ENCODE peak calls at places on chromosomes 3 and 15, in eight cellular contexts. X, D, G, F, C, H, E and V are unnamed samples.

GRCh38 chr3:155101398-155101797 is 21.3 kb downstream of the MME start:
- DNase-seq in D (no peak), H (no peak), G (no peak), X (no peak), F (no peak), C (no peak), E (no peak), V (no peak)

GRCh38 chr15:40875996-40876740 is 2.1 kb upstream of the RHOV start:
- DNase-seq in G (no peak), E (no peak), C (no peak), H (no peak), D (no peak), F (no peak), X (no peak), V (no peak)

GRCh38 chr15:49715213-49715612 is 94.4 kb downstream of the DTWD1 start:
- DNase-seq in F (no peak), H (no peak), C (no peak), D (no peak), E (no peak), G (no peak), X (no peak), V (no peak)

GRCh38 chr3:69462826-69463100 is 76.9 kb upstream of the FRMD4B start:
- DNase-seq in F (no peak), E (no peak), C (no peak), X (no peak), D (no peak), H (no peak), G (no peak), V (no peak)

GRCh38 chr15:80179966-80180365 is 27.2 kb downstream of the FAH start:
- DNase-seq in X (no peak), D (no peak), E (no peak), F (no peak), C (no peak), H (no peak), G (no peak), V (no peak)

GRCh38 chr3:16910207-16910606 is 25.5 kb downstream of the PLCL2 start:
- DNase-seq in D (no peak), E (no peak), H (no peak), C (no peak), X (no peak), G (no peak), F (no peak), V (no peak)

GRCh38 chr3:47669026-47669749 is 90.5 kb upstream of the CSPG5 start:
- DNase-seq in H (no peak), E (no peak), D (no peak), X (no peak), G (no peak), F (no peak), C (no peak), V (no peak)

GRCh38 chr3:88044411-88044810 is 14.4 kb downstream of the CGGBP1 start:
- DNase-seq in C (no peak), D (no peak), G (no peak), X (no peak), F (no peak), E (no peak), H (no peak), V (no peak)

GRCh38 chr3:121660356-121661171 is at the start of gene HCLS1:
- DNase-seq in H (no peak), F (peak; percentile 72), C (no peak), D (peak; percentile 51), X (no peak), E (peak; percentile 41), G (no peak), V (no peak)

GRCh38 chr3:190169243-190169642 is 48.5 kb upstream of the P3H2 start:
- DNase-seq in C (no peak), D (no peak), F (no peak), X (no peak), E (no peak), H (no peak), G (no peak), V (no peak)

GRCh38 chr3:162765524-162765923 is 1268.9 kb downstream of the OTOL1 start:
- DNase-seq in F (no peak), X (no peak), E (no peak), G (no peak), H (no peak), D (no peak), C (no peak), V (no peak)

GRCh38 chr15:99986297-99987118 is 253.3 kb upstream of the LYSMD4 start:
- DNase-seq in H (no peak), G (no peak), X (no peak), D (no peak), C (no peak), F (no peak), E (no peak), V (no peak)

DNA sequence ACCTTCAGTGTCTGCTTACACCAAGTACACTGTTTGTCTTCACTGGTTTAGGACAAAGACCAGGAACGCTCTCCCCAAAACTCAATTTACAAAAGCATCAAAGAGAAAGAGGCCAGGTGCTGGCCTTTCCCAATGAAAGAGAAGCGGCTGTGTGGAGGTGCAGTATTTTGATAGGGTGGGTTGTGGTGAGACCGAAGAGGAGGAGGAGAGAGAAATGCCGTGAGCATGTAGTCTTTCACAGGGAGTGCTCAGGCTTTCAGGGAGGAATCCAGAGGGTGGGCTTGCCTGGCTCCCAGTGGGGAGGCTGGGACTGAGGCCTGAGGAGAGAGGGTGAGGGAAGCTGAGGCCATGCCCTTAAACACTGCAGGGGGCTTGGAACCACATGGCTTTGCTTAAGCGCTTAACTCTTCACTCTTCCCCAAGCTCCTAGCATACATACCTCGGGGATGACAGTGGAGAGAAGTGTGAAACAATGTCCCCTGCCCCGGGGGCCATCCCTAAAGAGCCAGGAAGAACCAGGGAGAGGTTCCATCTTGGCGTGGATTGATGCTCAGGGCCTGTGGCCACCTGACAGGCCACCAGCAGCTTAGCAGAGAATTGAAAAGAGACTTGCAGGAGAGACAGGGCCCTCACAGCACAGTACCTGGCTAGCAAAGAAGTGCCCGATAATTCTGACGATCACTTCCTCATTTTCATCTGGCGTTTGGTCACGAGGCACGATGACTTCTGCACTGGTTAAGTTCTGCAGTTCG is 60.5 kb downstream of the SENP2 start:
- DNase-seq in F (no peak), E (no peak), H (no peak), D (no peak), C (no peak), G (no peak), X (no peak), V (no peak)
- TF ChIP-seq EP300 in F (no peak), E (no peak), H (no peak), D (no peak), C (no peak), G (no peak), X (no peak), V (no peak)

GRCh38 chr3:149552700-149553099 is 78.2 kb downstream of the TM4SF4 start:
- DNase-seq in D (no peak), G (no peak), X (no peak), F (no peak), C (no peak), H (no peak), E (no peak), V (no peak)
- H3K4me1 ChIP-seq in D (peaks cover 39% of the 10 kb centered on the region), G (peaks cover 31% of the 10 kb centered on the region), X (peaks cover 84% of the 10 kb centered on the region), F (peaks cover 44% of the 10 kb centered on the region), C (peaks cover 2% of the 10 kb centered on the region), H (peaks cover 23% of the 10 kb centered on the region), E (peaks cover 56% of the 10 kb centered on the region), V (peaks cover 85% of the 10 kb centered on the region)

GRCh38 chr15:78322243-78322642 is 17.9 kb upstream of the CRABP1 start:
- DNase-seq in E (no peak), X (peak; percentile 35), C (no peak), D (no peak), F (no peak), H (no peak), G (peak; percentile 81), V (no peak)
- TF ChIP-seq EP300 in E (no peak), X (no peak), C (no peak), D (no peak), F (no peak), H (no peak), G (no peak), V (no peak)

GRCh38 chr15:73939138-73939537 is 12.9 kb downstream of the LOXL1 start:
- DNase-seq in H (no peak), G (no peak), E (no peak), X (no peak), C (no peak), D (no peak), F (no peak), V (no peak)

GRCh38 chr15:73941044-73941443 is 14.8 kb downstream of the LOXL1 start:
- DNase-seq in X (peak; percentile 14), F (no peak), H (no peak), C (no peak), G (no peak), D (no peak), E (no peak), V (no peak)

GRCh38 chr15:73941871-73942635 is 15.8 kb downstream of the LOXL1 start:
- DNase-seq in H (no peak), X (no peak), C (no peak), F (no peak), D (no peak), E (no peak), G (no peak), V (no peak)

GRCh38 chr15:73941449-73941848 is 15.2 kb downstream of the LOXL1 start:
- DNase-seq in E (no peak), C (no peak), X (no peak), H (no peak), D (no peak), G (no peak), F (no peak), V (no peak)

DNA sequence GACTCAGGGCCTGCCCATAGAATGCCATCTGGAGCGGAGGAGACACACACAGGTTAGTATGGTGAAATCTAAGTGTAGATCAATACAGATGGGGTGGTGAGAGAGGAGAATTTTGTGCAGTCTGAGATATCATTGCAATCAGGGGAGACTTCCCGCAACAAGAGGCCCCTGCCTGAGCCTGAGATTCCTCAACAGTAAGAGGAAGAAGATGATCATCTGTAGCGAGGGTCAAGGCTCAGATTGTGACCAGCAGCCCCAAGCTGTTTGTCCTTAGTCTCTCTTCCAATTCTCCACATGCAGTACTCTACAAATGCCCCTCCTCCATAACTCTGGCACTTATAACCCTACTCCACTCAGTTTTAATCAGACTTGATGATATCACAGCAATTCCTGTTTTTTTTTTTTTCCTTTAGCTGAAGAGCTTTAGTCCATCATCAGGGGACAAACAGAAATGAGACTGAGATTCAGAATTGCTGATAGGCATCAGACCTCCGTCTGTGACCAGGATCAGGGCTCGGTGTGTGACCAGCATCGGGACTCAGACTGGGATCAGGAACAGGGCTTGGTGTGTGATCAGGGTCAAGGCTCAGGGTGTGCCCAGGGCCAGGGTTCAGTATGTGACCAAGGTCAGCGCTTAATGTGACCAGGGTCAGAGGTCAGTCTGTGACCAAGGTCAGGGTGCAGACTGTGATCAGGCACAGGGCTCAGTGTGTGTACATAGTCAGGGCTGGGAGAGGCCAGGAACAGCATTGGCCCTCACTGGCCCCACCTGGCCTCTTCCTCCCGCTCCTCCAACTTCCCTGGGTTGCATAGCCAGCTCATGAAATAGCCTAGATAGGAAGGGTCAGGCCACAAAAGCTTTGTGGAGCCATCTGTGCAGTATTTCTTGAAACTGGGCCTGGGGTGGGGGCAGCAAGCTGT is 14.1 kb downstream of the LOXL1 start:
- DNase-seq in F (no peak), D (no peak), H (no peak), X (no peak), E (no peak), C (no peak), G (peak; percentile 76), V (no peak)
- H3K4me1 ChIP-seq in F (peaks cover 10% of the 10 kb centered on the region), D (peaks cover 26% of the 10 kb centered on the region), H (peaks cover 14% of the 10 kb centered on the region), X (peaks cover 10% of the 10 kb centered on the region), E (peaks cover 6% of the 10 kb centered on the region), C (peaks cover 3% of the 10 kb centered on the region), G (peaks cover 85% of the 10 kb centered on the region), V (peaks cover 11% of the 10 kb centered on the region)

DNA sequence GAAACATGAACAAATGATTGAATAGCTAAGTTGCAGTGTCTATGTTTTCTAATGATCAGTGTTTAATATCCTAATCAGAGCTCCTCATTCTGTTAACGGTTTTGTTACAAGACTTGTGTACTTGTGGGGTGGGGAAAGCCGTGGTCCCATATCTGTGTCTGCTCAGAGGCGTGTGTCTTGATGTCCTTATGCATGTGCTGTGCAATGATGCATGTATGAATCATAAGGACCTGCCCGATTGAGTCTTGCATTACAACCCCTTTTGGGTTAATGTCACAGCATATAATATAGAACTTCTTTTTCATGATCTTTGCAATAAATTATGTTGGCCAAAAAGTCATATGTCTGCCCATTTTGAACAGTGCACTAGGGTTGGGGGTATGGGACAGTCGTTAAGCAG is 233.4 kb downstream of the ITPR1 start:
- DNase-seq in H (no peak), D (no peak), G (no peak), E (no peak), X (no peak), C (no peak), F (no peak), V (no peak)
- TF ChIP-seq EP300 in H (no peak), D (no peak), G (no peak), E (no peak), X (no peak), C (no peak), F (no peak), V (no peak)